ENCODE peak calls at places on chromosomes 1 and 21, in four cellular contexts. N, G, B and Q are unnamed samples. For H3K4me1, the result is how much of the 10 kb centered on the place peaks cover.

GRCh38 chr1:55639051-55639450 is 423.9 kb upstream of the USP24 start:
- DNase-seq in B (no peak), N (no peak), G (no peak), Q (no peak)

GRCh38 chr1:110636149-110636935 is 30.2 kb upstream of the KCNA2 start:
- DNase-seq in G (no peak), N (no peak), B (no peak), Q (no peak)

GRCh38 chr21:39518055-39518844 is 66.5 kb downstream of the SH3BGR start:
- DNase-seq in N (peak), B (peak), G (no peak), Q (no peak)

GRCh38 chr21:25186278-25186677 is 421.0 kb downstream of the MRPL39 start:
- DNase-seq in N (no peak), B (no peak), G (no peak), Q (no peak)

GRCh38 chr21:45869121-45870007 is 112.2 kb upstream of the COL6A1 start:
- DNase-seq in N (peak), G (no peak), B (no peak), Q (peak)

GRCh38 chr1:41672641-41673313 is 188.3 kb upstream of the EDN2 start:
- DNase-seq in G (no peak), N (peak), B (no peak), Q (no peak)

GRCh38 chr1:77063118-77063517 is 156.1 kb downstream of the PIGK start:
- DNase-seq in G (no peak), N (no peak), B (no peak), Q (no peak)

GRCh38 chr1:219179293-219179692 is 5.6 kb downstream of the LYPLAL1 start:
- DNase-seq in G (no peak), B (no peak), N (peak), Q (no peak)

GRCh38 chr1:226584164-226584563 is 35.6 kb downstream of the STUM start:
- DNase-seq in B (no peak), N (no peak), G (no peak), Q (no peak)

GRCh38 chr1:19792237-19793002 is 7.3 kb downstream of the TMCO4 start:
- DNase-seq in N (no peak), G (no peak), B (no peak), Q (no peak)

GRCh38 chr1:233304489-233305102 is 9.1 kb upstream of the PCNX2 start:
- DNase-seq in G (no peak), B (peak), N (peak), Q (no peak)

GRCh38 chr1:151984313-151984956 is 9.2 kb downstream of the S100A10 start:
- DNase-seq in G (no peak), B (no peak), N (no peak), Q (no peak)

GRCh38 chr1:112954945-112955677 is 885 bp downstream of the SLC16A1 start:
- DNase-seq in B (peak), G (peak), N (peak), Q (peak)

DNA sequence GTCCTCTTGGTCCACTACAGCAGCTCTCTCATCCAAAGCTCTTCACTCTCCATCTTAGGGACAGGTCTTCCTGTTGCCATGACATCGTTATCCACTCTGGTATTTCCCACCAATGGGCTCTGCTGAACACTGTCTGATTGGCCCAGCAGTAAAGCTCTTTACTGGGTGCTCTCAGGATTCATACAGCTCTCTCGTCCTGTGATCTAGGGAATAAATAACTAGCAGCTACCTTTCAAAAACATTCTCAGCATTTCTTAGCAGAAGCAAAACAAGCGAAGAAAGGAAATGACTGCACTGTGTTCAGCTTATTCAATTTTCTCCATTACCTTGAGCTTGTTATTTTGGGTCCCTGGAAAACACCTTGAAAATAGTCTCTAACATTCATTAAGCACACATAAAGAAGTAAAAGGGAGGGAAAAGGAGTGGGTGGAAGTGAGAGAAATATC is 163.5 kb upstream of the SGIP1 start:
- DNase-seq in B (no peak), G (no peak), N (no peak), Q (no peak)
- H3K4me1 ChIP-seq in B (under half), G (under half), N (under half), Q (half or more)

GRCh38 chr1:12640237-12640957 is 3.5 kb upstream of the AADACL4 start:
- DNase-seq in B (no peak), N (no peak), G (no peak), Q (no peak)
- H3K27ac ChIP-seq in B (no peak), N (no peak), G (no peak), Q (no peak)

GRCh38 chr1:211812584-211812983 is 18.0 kb downstream of the LPGAT1 start:
- DNase-seq in G (no peak), B (no peak), N (no peak), Q (no peak)
- H3K4me1 ChIP-seq in G (under half), B (under half), N (under half), Q (under half)

GRCh38 chr1:3625151-3625907 is 514 bp downstream of the TPRG1L start:
- DNase-seq in G (no peak), N (peak), B (peak), Q (peak)
- H3K27ac ChIP-seq in G (peak), N (peak), B (peak), Q (peak)

DNA sequence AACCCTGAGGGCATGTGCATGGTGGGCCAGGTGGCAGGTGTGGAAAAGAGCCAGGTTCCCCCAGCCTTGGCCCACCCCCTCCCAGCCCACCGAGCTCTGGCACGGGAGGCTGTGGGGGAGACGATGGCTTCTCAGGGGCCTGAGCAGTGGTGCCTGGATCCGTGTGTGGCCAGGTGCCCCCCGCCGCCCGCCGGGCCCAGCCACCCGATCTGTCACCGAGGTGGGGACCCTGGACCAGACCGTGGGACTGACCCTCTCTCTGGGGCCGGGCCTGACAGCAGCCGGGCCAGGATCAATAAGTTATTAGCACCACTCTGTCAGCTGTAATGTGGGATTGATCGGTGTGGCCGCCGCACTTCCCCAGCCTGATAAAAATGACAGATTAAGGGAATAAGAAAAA is 13.8 kb downstream of the SAMD11 start:
- DNase-seq in B (no peak), N (no peak), G (no peak), Q (no peak)
- H3K4me1 ChIP-seq in B (half or more), N (under half), G (under half), Q (under half)

GRCh38 chr1:201322653-201323510 is 39.6 kb downstream of the PKP1 start:
- DNase-seq in B (no peak), N (no peak), G (no peak), Q (peak)
- H3K27ac ChIP-seq in B (no peak), N (no peak), G (no peak), Q (no peak)

DNA sequence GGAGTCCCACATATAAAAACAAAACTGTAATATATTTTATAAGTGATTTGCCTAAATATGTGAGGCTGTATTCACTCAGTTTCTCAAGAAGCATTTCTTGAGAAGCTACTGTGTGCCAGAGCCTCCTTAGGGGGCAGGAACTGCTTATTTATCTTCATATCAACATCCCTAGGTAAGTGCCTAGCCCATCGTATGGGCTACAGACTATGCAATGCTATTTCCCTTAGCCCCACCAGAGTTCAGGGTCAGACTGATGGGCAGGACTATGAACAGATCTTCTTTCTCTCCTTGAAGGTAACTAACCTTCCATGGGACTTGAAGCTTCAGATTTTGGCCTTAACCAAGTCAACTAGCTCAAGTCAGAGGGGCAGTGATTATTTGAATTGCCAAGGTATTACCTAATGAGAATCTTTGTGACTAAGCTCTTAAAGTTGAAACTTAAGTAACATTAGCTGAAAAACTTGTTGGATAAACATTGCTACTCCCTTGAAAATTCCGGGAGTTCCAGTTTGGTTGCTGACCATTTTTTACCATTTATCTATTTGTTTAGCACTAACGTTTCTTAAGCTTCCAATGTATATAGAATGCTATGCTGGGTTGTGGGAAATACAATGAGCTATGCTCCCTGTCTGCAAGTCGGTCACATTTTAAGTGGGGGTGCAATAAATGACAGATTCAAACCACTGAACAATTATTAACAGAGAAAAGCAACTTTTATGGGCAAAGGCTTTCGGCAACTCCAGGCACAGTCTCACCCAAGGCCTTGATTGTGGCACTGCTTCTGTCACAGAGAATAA is 85.2 kb downstream of the GPR88 start:
- DNase-seq in G (no peak), B (no peak), N (peak), Q (no peak)
- H3K4me1 ChIP-seq in G (under half), B (under half), N (under half), Q (under half)